ENCODE peak calls at places on chromosomes 12 and 14, in five cellular contexts. One of them, this sample, is unnamed.
A peak's percentile ranks its signal among the peaks of the same experiment; 100 is the strongest.

GRCh38 chr14:20836668-20837338 is 34.2 kb upstream of the RNASE1 start:
- DNase-seq in HCT116: peak; percentile 66
- DNase-seq in K562: no peak
- DNase-seq in SK-N-SH: no peak
- DNase-seq in HepG2: peak; percentile 63
- DNase-seq in this sample: no peak

GRCh38 chr14:49461529-49462401 is 124.4 kb downstream of the RPS29 start:
- DNase-seq in HCT116: peak; percentile 78
- DNase-seq in K562: peak; percentile 27
- DNase-seq in SK-N-SH: peak; percentile 33
- DNase-seq in HepG2: peak; percentile 69
- DNase-seq in this sample: peak; percentile 43

GRCh38 chr14:36344211-36344610 is 23.8 kb upstream of the MBIP start:
- DNase-seq in HCT116: no peak
- DNase-seq in K562: no peak
- DNase-seq in SK-N-SH: no peak
- DNase-seq in HepG2: no peak
- DNase-seq in this sample: no peak

GRCh38 chr14:85421166-85421877 is 108.6 kb upstream of the FLRT2 start:
- DNase-seq in HCT116: no peak
- DNase-seq in K562: no peak
- DNase-seq in SK-N-SH: no peak
- DNase-seq in HepG2: no peak
- DNase-seq in this sample: no peak

GRCh38 chr14:104955396-104955770 is 22.8 kb downstream of the AHNAK2 start:
- DNase-seq in HCT116: no peak
- DNase-seq in K562: no peak
- DNase-seq in SK-N-SH: no peak
- DNase-seq in HepG2: no peak
- DNase-seq in this sample: no peak

GRCh38 chr12:114209852-114210251 is 196.1 kb downstream of the TBX5 start:
- DNase-seq in HCT116: no peak
- DNase-seq in K562: no peak
- DNase-seq in SK-N-SH: no peak
- DNase-seq in HepG2: no peak
- DNase-seq in this sample: no peak

GRCh38 chr12:116633515-116633914 is 74.3 kb downstream of the MAP1LC3B2 start:
- DNase-seq in HCT116: no peak
- DNase-seq in K562: no peak
- DNase-seq in SK-N-SH: no peak
- DNase-seq in HepG2: no peak
- DNase-seq in this sample: no peak

GRCh38 chr14:22428681-22429315 is 160.2 kb downstream of the DAD1 start:
- DNase-seq in HCT116: no peak
- DNase-seq in K562: peak; percentile 12
- DNase-seq in SK-N-SH: no peak
- DNase-seq in HepG2: no peak
- DNase-seq in this sample: no peak

GRCh38 chr12:116594325-116595038 is 35.3 kb downstream of the MAP1LC3B2 start:
- DNase-seq in HCT116: no peak
- DNase-seq in K562: no peak
- DNase-seq in SK-N-SH: no peak
- DNase-seq in HepG2: no peak
- DNase-seq in this sample: no peak

GRCh38 chr12:43148711-43149110 is 403.3 kb downstream of the ADAMTS20 start:
- DNase-seq in HCT116: no peak
- DNase-seq in K562: no peak
- DNase-seq in SK-N-SH: no peak
- DNase-seq in HepG2: no peak
- DNase-seq in this sample: no peak

GRCh38 chr14:72892103-72892878 is 1.6 kb downstream of the DPF3 start:
- DNase-seq in HCT116: no peak
- DNase-seq in K562: no peak
- DNase-seq in SK-N-SH: peak; percentile 56
- DNase-seq in HepG2: no peak
- DNase-seq in this sample: no peak

GRCh38 chr12:48997719-48998496 is 1.3 kb downstream of the DDN start:
- DNase-seq in HCT116: no peak
- DNase-seq in K562: peak; percentile 84
- DNase-seq in SK-N-SH: peak; percentile 90
- DNase-seq in HepG2: no peak
- DNase-seq in this sample: no peak

GRCh38 chr14:21264025-21264801 is 5.0 kb downstream of the HNRNPC start:
- DNase-seq in HCT116: no peak
- DNase-seq in K562: no peak
- DNase-seq in SK-N-SH: no peak
- DNase-seq in HepG2: no peak
- DNase-seq in this sample: peak; percentile 56

GRCh38 chr12:93766802-93767523 is 89.8 kb downstream of the CRADD start:
- DNase-seq in HCT116: no peak
- DNase-seq in K562: no peak
- DNase-seq in SK-N-SH: peak; percentile 41
- DNase-seq in HepG2: no peak
- DNase-seq in this sample: no peak

GRCh38 chr12:63930971-63931370 is 86.5 kb downstream of the SRGAP1 start:
- DNase-seq in HCT116: no peak
- DNase-seq in K562: no peak
- DNase-seq in SK-N-SH: no peak
- DNase-seq in HepG2: no peak
- DNase-seq in this sample: no peak

GRCh38 chr12:86660000-86660399 is 403.8 kb upstream of the MGAT4C start:
- DNase-seq in HCT116: no peak
- DNase-seq in K562: no peak
- DNase-seq in SK-N-SH: no peak
- DNase-seq in HepG2: no peak
- DNase-seq in this sample: no peak

GRCh38 chr12:2297004-2297403 is 244.2 kb downstream of the CACNA1C start:
- DNase-seq in HCT116: no peak
- DNase-seq in K562: no peak
- DNase-seq in SK-N-SH: no peak
- DNase-seq in HepG2: no peak
- DNase-seq in this sample: no peak

GRCh38 chr14:58954052-58954451 is 234.4 kb upstream of the DAAM1 start:
- DNase-seq in HCT116: no peak
- DNase-seq in K562: no peak
- DNase-seq in SK-N-SH: no peak
- DNase-seq in HepG2: no peak
- DNase-seq in this sample: no peak

GRCh38 chr12:119839201-119839600 is 37.9 kb downstream of the CIT start:
- DNase-seq in HCT116: no peak
- DNase-seq in K562: no peak
- DNase-seq in SK-N-SH: no peak
- DNase-seq in HepG2: no peak
- DNase-seq in this sample: no peak

GRCh38 chr12:65649126-65649525 is 175.2 kb upstream of the HMGA2 start:
- DNase-seq in HCT116: peak; percentile 98
- DNase-seq in K562: no peak
- DNase-seq in SK-N-SH: no peak
- DNase-seq in HepG2: no peak
- DNase-seq in this sample: no peak

GRCh38 chr12:82896979-82897378 is 210.3 kb downstream of the TMTC2 start:
- DNase-seq in HCT116: peak; percentile 8
- DNase-seq in K562: no peak
- DNase-seq in SK-N-SH: no peak
- DNase-seq in HepG2: no peak
- DNase-seq in this sample: no peak

GRCh38 chr14:74517731-74518130 is 24.2 kb downstream of the ISCA2 start:
- DNase-seq in HCT116: no peak
- DNase-seq in K562: no peak
- DNase-seq in SK-N-SH: no peak
- DNase-seq in HepG2: no peak
- DNase-seq in this sample: no peak

GRCh38 chr12:119669744-119670472 is 2.0 kb downstream of the PRKAB1 start:
- DNase-seq in HCT116: no peak
- DNase-seq in K562: no peak
- DNase-seq in SK-N-SH: no peak
- DNase-seq in HepG2: peak; percentile 83
- DNase-seq in this sample: no peak

GRCh38 chr14:72594099-72594901 is 299.6 kb downstream of the DPF3 start:
- DNase-seq in HCT116: no peak
- DNase-seq in K562: no peak
- DNase-seq in SK-N-SH: no peak
- DNase-seq in HepG2: no peak
- DNase-seq in this sample: peak; percentile 74

GRCh38 chr14:61552196-61552595 is 143.1 kb upstream of the HIF1A start:
- DNase-seq in HCT116: no peak
- DNase-seq in K562: no peak
- DNase-seq in SK-N-SH: no peak
- DNase-seq in HepG2: no peak
- DNase-seq in this sample: no peak

GRCh38 chr12:49019435-49020317 is 1.1 kb upstream of the PRKAG1 start:
- DNase-seq in HCT116: no peak
- DNase-seq in K562: peak; percentile 71
- DNase-seq in SK-N-SH: peak; percentile 74
- DNase-seq in HepG2: peak; percentile 39
- DNase-seq in this sample: no peak

GRCh38 chr14:89773644-89774316 is 180.8 kb downstream of the EFCAB11 start:
- DNase-seq in HCT116: no peak
- DNase-seq in K562: no peak
- DNase-seq in SK-N-SH: no peak
- DNase-seq in HepG2: peak; percentile 61
- DNase-seq in this sample: peak; percentile 56

GRCh38 chr12:104049278-104050257 is at the start of gene GLT8D2:
- DNase-seq in HCT116: no peak
- DNase-seq in K562: no peak
- DNase-seq in SK-N-SH: peak; percentile 70
- DNase-seq in HepG2: no peak
- DNase-seq in this sample: no peak

GRCh38 chr12:62763827-62764226 is 171.1 kb downstream of the PPM1H start:
- DNase-seq in HCT116: no peak
- DNase-seq in K562: no peak
- DNase-seq in SK-N-SH: no peak
- DNase-seq in HepG2: no peak
- DNase-seq in this sample: no peak

GRCh38 chr12:25694072-25694471 is 141.0 kb upstream of the LMNTD1 start:
- DNase-seq in HCT116: no peak
- DNase-seq in K562: no peak
- DNase-seq in SK-N-SH: peak; percentile 53
- DNase-seq in HepG2: peak; percentile 6
- DNase-seq in this sample: no peak

DNA sequence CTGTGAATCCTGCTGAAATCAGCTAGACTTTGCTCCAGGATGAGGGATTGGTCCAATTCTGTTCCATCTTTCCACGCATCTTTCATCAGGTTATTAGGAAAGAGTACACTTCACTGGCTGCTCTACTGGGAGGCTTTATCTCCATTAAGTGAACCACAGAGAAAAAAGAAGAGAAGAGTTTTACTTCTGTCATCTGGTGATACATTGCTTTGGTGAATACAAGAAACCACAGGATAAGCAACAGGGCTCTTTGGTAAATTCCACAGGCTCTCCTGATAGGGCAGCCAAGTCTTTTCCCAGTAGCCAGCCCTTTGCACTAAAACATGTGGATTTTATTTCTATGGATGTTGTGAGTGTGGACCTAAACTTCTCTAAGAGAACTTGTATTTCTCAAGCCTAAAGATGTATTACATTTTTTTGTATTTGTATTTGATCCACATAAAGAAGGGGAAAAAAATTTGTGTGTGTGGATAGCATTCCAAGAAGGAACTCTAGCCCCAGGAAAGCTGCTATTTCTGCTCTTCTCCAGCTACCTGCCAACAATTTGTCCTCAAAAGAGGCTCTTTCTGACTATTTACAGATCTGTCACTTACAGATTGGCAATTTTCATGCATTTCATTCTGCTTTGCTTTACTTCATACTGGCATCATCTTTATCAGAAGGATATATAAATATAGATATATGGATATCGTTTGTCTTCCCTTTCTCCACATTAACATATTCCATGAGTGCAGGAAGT is 1117.6 kb upstream of the TMEM132C start:
- DNase-seq in HCT116: no peak
- DNase-seq in K562: no peak
- DNase-seq in SK-N-SH: no peak
- DNase-seq in HepG2: no peak
- DNase-seq in this sample: no peak
- TF ChIP-seq ZBTB33 in HCT116: no peak
- TF ChIP-seq ZBTB33 in K562: no peak
- TF ChIP-seq ZBTB33 in SK-N-SH: no peak
- TF ChIP-seq ZBTB33 in HepG2: no peak
- TF ChIP-seq ZBTB33 in this sample: no peak

DNA sequence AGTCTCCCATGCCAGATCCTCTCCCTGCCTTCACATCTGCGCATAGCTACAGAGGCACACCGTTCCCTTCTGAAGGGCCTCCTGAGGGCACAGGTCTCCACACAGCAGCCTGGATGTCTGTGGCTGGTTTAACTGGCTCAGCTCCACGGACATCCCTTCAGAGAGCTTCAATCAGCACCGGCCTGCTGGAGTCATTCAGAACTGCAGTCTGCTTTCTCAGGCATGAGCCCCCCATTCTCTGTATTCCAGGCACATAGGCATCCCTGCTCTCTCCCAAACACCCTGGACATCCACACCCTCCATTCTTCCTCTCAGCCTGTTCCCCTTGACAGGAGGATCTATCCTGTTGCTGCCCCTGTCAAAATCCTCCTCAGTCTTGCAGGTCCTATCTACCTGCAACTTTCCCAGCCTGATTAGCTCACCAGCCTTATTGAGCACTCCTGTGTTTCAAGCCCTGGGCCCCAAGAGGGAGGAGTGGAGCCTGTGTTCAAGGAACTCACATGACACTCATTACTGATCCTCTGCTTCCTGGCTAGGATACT is 2.9 kb upstream of the DHRS2 start:
- DNase-seq in HCT116: no peak
- DNase-seq in K562: no peak
- DNase-seq in SK-N-SH: peak; percentile 36
- DNase-seq in HepG2: peak; percentile 91
- DNase-seq in this sample: no peak
- TF ChIP-seq ZBTB33 in HCT116: no peak
- TF ChIP-seq ZBTB33 in K562: no peak
- TF ChIP-seq ZBTB33 in SK-N-SH: no peak
- TF ChIP-seq ZBTB33 in HepG2: no peak
- TF ChIP-seq ZBTB33 in this sample: no peak

GRCh38 chr12:47883663-47884195 is 21.1 kb downstream of the VDR start:
- DNase-seq in HCT116: no peak
- DNase-seq in K562: no peak
- DNase-seq in SK-N-SH: no peak
- DNase-seq in HepG2: no peak
- DNase-seq in this sample: no peak

GRCh38 chr12:47882796-47883546 is 21.8 kb downstream of the VDR start:
- DNase-seq in HCT116: no peak
- DNase-seq in K562: no peak
- DNase-seq in SK-N-SH: peak; percentile 48
- DNase-seq in HepG2: no peak
- DNase-seq in this sample: peak; percentile 77

GRCh38 chr12:47881041-47881440 is 23.8 kb downstream of the VDR start:
- DNase-seq in HCT116: no peak
- DNase-seq in K562: no peak
- DNase-seq in SK-N-SH: no peak
- DNase-seq in HepG2: no peak
- DNase-seq in this sample: no peak

GRCh38 chr12:47884501-47884900 is 20.3 kb downstream of the VDR start:
- DNase-seq in HCT116: no peak
- DNase-seq in K562: no peak
- DNase-seq in SK-N-SH: no peak
- DNase-seq in HepG2: no peak
- DNase-seq in this sample: no peak

GRCh38 chr12:47881826-47882427 is 22.9 kb downstream of the VDR start:
- DNase-seq in HCT116: no peak
- DNase-seq in K562: no peak
- DNase-seq in SK-N-SH: no peak
- DNase-seq in HepG2: no peak
- DNase-seq in this sample: no peak
- TF ChIP-seq ZBTB33 in HCT116: no peak
- TF ChIP-seq ZBTB33 in K562: no peak
- TF ChIP-seq ZBTB33 in SK-N-SH: no peak
- TF ChIP-seq ZBTB33 in HepG2: no peak
- TF ChIP-seq ZBTB33 in this sample: no peak

GRCh38 chr12:34625116-34625515 is 602.8 kb downstream of the ALG10 start:
- DNase-seq in HCT116: peak; percentile 7
- DNase-seq in K562: no peak
- DNase-seq in SK-N-SH: no peak
- DNase-seq in HepG2: peak; percentile 29
- DNase-seq in this sample: no peak
- TF ChIP-seq ZBTB33 in HCT116: no peak
- TF ChIP-seq ZBTB33 in K562: no peak
- TF ChIP-seq ZBTB33 in SK-N-SH: no peak
- TF ChIP-seq ZBTB33 in HepG2: no peak
- TF ChIP-seq ZBTB33 in this sample: no peak